ENCODE peak calls at places on chromosomes 13 and 19, in seven cellular contexts. R, E, T, M, V, C and F are unnamed samples.

GRCh38 chr13:28297341-28297740 is 159.0 kb downstream of the PAN3 start:
- DNase-seq in R (no peak), E (no peak), T (no peak), M (no peak), V (no peak), C (no peak), F (no peak)

GRCh38 chr13:113091891-113092775 is 13.5 kb upstream of the F7 start:
- DNase-seq in R (no peak), E (no peak), T (no peak), M (no peak), V (no peak), C (no peak), F (no peak)

GRCh38 chr13:105446197-105446596 is 1089.3 kb downstream of the EFNB2 start:
- DNase-seq in R (no peak), E (peak), T (peak), M (no peak), V (peak), C (peak), F (no peak)

GRCh38 chr13:32911506-32911905 is 104.7 kb upstream of the KL start:
- DNase-seq in R (peak), E (peak), T (peak), M (peak), V (no peak), C (peak), F (peak)

GRCh38 chr13:94233401-94233800 is 246.1 kb downstream of the DCT start:
- DNase-seq in R (peak), E (peak), T (peak), M (peak), V (no peak), C (peak), F (peak)

GRCh38 chr19:36120984-36121358 is 5.7 kb downstream of the TBCB start:
- DNase-seq in R (no peak), E (no peak), T (no peak), M (no peak), V (no peak), C (no peak), F (no peak)

GRCh38 chr19:6737873-6738725 is 719 bp upstream of the GPR108 start:
- DNase-seq in R (peak), E (peak), T (peak), M (peak), V (peak), C (peak), F (peak)

GRCh38 chr19:10737680-10738079 is 19.8 kb downstream of the DNM2 start:
- DNase-seq in R (no peak), E (no peak), T (no peak), M (no peak), V (no peak), C (no peak), F (no peak)

GRCh38 chr19:16789238-16789637 is 40.0 kb upstream of the SIN3B start:
- DNase-seq in R (no peak), E (no peak), T (no peak), M (no peak), V (no peak), C (no peak), F (no peak)

GRCh38 chr13:102198418-102199322 is 203.2 kb downstream of the FGF14 start:
- DNase-seq in R (peak), E (peak), T (peak), M (peak), V (no peak), C (peak), F (peak)

GRCh38 chr13:73364706-73365105 is 305.9 kb downstream of the KLF5 start:
- DNase-seq in R (no peak), E (no peak), T (no peak), M (no peak), V (no peak), C (no peak), F (no peak)

GRCh38 chr13:105213512-105213911 is 1322.0 kb downstream of the EFNB2 start:
- DNase-seq in R (no peak), E (no peak), T (no peak), M (peak), V (no peak), C (no peak), F (no peak)

GRCh38 chr13:31638577-31638976 is 100.7 kb upstream of the RXFP2 start:
- DNase-seq in R (peak), E (peak), T (peak), M (peak), V (no peak), C (peak), F (peak)

GRCh38 chr13:105572401-105572800 is 963.1 kb downstream of the EFNB2 start:
- DNase-seq in R (no peak), E (no peak), T (peak), M (peak), V (no peak), C (no peak), F (peak)

GRCh38 chr19:2184422-2185012 is 20.8 kb downstream of the DOT1L start:
- DNase-seq in R (no peak), E (no peak), T (no peak), M (no peak), V (no peak), C (no peak), F (no peak)

GRCh38 chr13:58043971-58044370 is 412.4 kb downstream of the PCDH17 start:
- DNase-seq in R (no peak), E (no peak), T (no peak), M (no peak), V (no peak), C (no peak), F (no peak)

GRCh38 chr19:19461671-19462622 is 53.4 kb downstream of the TSSK6 start:
- DNase-seq in R (peak), E (peak), T (peak), M (no peak), V (peak), C (peak), F (peak)

GRCh38 chr13:97567510-97568243 is 133.7 kb downstream of the RAP2A start:
- DNase-seq in R (peak), E (peak), T (peak), M (peak), V (peak), C (peak), F (peak)

GRCh38 chr19:58544591-58545285 is 874 bp downstream of the TRIM28 start:
- DNase-seq in R (peak), E (peak), T (peak), M (no peak), V (no peak), C (peak), F (peak)

GRCh38 chr19:46288896-46289588 is 7.8 kb upstream of the HIF3A start:
- DNase-seq in R (peak), E (peak), T (peak), M (peak), V (no peak), C (peak), F (peak)

GRCh38 chr19:36207605-36208252 is 6.7 kb downstream of the ZNF565 start:
- DNase-seq in R (no peak), E (no peak), T (peak), M (no peak), V (no peak), C (no peak), F (no peak)

GRCh38 chr13:23347601-23348000 is 85.9 kb downstream of the SACS start:
- DNase-seq in R (no peak), E (no peak), T (no peak), M (no peak), V (no peak), C (no peak), F (no peak)

GRCh38 chr13:24495151-24495729 is 17.3 kb downstream of the PARP4 start:
- DNase-seq in R (no peak), E (no peak), T (no peak), M (peak), V (no peak), C (no peak), F (no peak)

DNA sequence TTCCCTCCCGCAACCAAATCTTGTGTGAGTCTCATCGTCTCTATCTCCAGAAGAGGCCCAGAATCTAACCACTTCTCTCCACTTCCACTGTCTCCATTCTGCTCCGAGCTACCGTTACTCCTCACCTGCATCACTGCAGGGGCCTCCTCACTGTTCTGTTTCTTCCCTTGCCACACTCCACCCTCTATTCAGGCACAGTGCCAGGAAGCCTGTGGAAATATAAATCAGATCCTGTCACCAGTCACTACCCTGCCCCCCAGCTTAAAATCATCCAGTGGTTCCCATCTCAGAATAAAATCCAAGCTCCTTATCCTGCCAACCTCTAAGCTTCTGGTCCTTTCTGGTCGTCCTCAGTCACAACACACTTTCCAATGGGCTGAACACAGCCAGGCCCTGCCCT is 24.1 kb downstream of the ZNF175 start:
- DNase-seq in R (no peak), E (no peak), T (no peak), M (no peak), V (no peak), C (no peak), F (no peak)
- H3K4me3 ChIP-seq in R (peak), E (peak), T (peak), M (no peak), V (peak), C (peak), F (no peak)

GRCh38 chr19:771332-771785 is 20.4 kb downstream of the MISP start:
- DNase-seq in R (peak), E (peak), T (peak), M (peak), V (no peak), C (peak), F (peak)
- TF ChIP-seq CTCF in R (peak), E (peak), T (peak), M (peak), V (no peak), C (peak), F (peak)

DNA sequence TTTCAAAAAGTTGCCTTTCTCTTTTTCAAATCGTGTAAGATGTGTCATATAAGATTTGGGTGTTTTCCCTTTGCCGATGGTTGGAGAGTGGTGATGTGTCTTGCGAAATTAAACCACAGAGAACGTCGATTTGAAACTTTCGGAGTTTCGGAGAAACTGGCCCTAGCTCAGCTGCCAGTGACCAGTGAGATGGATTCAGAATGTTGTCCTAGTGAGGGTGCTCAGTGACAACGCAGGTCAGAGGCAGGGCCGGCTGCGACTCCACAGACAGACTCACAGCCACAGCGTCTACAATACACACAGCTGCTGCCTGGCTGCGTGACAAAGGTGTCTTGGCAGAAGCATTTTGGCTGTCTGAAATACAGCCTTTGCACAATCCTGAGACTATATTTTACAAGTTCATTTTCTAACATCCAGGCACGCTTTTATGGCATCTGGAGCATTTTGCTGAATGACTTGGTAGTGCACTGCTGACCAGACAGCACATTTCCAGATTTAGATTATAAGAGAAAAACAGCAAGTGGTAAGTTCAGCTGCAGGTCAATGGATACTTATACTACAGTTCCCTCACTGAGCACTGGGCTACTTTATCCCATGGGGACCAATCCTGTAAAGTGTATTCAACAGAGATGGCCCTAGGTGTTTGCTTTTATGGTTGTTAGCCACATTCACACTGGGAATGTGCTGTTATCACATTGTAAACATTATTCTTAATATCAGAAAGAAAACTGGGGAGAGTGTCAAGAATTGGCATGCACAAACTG is 207.5 kb downstream of the KCNRG start:
- DNase-seq in R (peak), E (peak), T (peak), M (peak), V (peak), C (peak), F (peak)
- H3K4me3 ChIP-seq in R (peak), E (peak), T (peak), M (no peak), V (peak), C (peak), F (peak)

GRCh38 chr13:82976499-82976898 is 905.8 kb downstream of the SLITRK1 start:
- DNase-seq in R (no peak), E (peak), T (peak), M (no peak), V (no peak), C (peak), F (no peak)
- TF ChIP-seq CTCF in R (no peak), E (peak), T (no peak), M (no peak), V (no peak), C (peak), F (no peak)

DNA sequence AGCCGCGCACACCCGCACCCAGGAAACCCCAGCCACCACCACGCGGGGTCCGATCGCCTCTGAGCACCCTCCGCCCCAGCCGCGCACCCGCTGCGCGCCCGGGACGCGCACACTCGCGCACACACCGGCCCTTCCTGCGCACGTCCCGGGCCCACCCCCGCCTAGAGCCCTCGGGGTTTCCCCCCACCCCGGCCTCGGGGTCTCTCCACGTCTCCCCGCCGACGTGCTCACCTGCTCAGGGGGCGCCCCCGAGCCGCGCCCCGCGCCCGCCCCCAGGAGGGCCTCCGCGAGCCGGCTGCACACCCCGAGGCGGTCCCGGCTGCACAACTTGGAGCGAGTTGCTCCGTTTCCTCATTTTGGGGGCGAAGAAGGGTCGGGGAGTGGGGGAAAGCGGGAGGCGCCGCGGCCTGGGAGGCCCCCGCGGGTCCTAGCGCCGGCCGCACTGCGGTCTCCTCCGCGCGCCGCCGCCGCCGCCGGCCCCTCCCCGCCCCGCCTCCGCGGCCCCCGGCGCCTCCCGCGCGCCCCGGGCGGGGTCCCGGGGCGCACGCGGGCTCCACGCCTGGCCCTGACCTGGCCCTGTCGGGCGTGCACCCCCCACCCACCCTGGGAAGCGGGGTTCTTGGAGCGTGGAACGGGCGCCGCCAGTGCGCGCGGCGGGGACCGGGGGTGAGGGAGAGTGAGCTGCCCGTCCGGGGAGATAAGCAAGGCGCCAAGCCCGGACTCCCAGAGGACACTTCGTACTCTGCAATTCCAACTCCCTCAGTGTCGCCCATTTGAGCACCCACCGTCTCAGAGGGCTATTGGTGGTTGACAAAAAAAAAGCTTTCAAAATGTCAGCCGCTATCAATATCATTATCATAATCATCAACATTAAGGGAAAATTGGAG is at the start of gene MATK:
- DNase-seq in R (no peak), E (no peak), T (no peak), M (no peak), V (no peak), C (no peak), F (no peak)
- H3K4me3 ChIP-seq in R (no peak), E (no peak), T (no peak), M (no peak), V (peak), C (no peak), F (no peak)

DNA sequence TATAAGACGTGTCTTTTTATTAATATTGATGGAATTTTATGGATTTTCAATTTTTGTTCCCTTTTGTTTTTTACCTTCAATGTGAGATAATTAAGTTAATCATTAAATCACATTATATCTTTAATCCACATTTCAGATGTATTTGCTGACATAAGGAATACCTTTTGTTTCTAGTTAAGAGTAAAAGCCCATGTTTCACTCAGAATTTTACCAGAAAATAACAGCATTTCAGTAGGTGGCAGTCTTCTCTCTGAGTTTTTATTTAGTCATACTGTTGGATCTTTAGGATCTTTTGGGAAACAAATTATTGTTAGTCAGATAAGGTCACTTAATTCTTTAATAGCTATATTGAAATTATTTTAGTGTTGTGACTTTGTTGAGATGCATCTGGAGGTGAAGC is 67.9 kb downstream of the NDFIP2 start:
- DNase-seq in R (peak), E (peak), T (peak), M (peak), V (no peak), C (peak), F (peak)
- TF ChIP-seq CTCF in R (peak), E (peak), T (peak), M (peak), V (no peak), C (peak), F (peak)

GRCh38 chr13:40269086-40269485 is 397.4 kb downstream of the FOXO1 start:
- DNase-seq in R (peak), E (peak), T (no peak), M (no peak), V (no peak), C (peak), F (peak)

GRCh38 chr13:40273173-40274000 is 393.1 kb downstream of the FOXO1 start:
- DNase-seq in R (no peak), E (no peak), T (no peak), M (no peak), V (no peak), C (no peak), F (no peak)

GRCh38 chr13:40271931-40272775 is 394.3 kb downstream of the FOXO1 start:
- DNase-seq in R (peak), E (peak), T (peak), M (peak), V (peak), C (peak), F (peak)

GRCh38 chr13:40272776-40273139 is 393.7 kb downstream of the FOXO1 start:
- DNase-seq in R (peak), E (peak), T (peak), M (peak), V (no peak), C (peak), F (peak)

DNA sequence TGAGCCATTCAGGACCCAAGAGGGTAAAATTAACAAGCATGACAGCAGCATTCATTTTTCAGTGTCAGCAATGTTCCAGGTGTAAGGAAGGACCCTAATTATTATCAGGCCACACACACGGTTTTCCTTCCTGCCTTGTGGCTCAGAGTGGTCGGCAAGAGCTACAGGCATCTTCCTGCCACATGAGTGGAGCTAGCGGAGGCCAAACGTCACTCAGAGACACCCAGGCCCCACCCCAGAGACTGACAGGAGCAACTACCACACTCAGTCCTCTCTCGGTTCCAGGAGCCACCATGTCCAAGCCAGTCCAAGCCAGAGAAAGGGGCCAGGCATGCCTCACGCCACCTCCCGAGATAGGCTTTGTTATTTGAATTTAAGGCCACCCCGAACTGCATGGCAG is 394.9 kb downstream of the FOXO1 start:
- DNase-seq in R (no peak), E (no peak), T (no peak), M (no peak), V (peak), C (no peak), F (no peak)
- H3K4me3 ChIP-seq in R (no peak), E (no peak), T (no peak), M (no peak), V (peak), C (peak), F (no peak)

DNA sequence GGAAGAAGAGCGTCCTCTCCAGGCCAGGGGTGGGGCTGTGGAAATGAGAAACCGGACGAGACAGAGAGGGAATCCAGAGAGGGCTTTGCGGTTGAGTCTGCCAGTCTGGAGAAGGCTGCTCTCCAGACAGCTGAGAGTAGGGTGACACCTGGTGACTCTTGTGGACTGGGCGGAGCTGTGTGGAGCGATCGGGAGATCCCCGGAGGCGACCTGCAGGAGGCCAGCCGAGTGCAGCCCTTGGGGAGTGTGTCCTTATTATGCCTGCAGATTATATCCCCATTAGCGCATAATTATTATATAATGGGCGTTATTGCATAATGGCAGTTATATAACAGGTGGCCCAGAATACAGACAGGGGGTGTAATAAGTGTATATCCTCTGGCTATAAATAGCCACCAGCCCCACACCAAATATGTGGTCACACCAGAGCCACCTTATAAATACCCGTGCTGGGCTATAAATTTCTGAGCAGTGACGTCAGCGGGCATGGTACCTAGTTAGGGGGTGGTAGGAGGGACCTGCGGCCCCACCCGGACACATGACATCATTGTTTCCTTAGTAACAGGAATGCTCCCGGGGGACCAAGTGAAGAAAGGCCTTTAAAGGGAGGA is 41.2 kb downstream of the NFIX start:
- DNase-seq in R (peak), E (peak), T (peak), M (peak), V (peak), C (peak), F (peak)
- TF ChIP-seq CTCF in R (peak), E (peak), T (no peak), M (peak), V (no peak), C (peak), F (no peak)